ENCODE peak calls at places on chromosomes 13 and 19, in six cellular contexts. J, R, C, A, P and Q are unnamed samples.

GRCh38 chr13:84405286-84405685 is 523.0 kb upstream of the SLITRK1 start:
- DNase-seq in J (no peak), R (no peak), C (no peak), A (no peak), P (no peak), Q (no peak)

GRCh38 chr19:4523306-4524110 is 5.2 kb upstream of the PLIN4 start:
- DNase-seq in J (peak; percentile 79), R (peak; percentile 29), C (peak; percentile 51), A (no peak), P (no peak), Q (peak; percentile 39)

GRCh38 chr13:107553838-107554237 is 661.5 kb downstream of the LIG4 start:
- DNase-seq in J (no peak), R (no peak), C (no peak), A (no peak), P (no peak), Q (no peak)

GRCh38 chr19:6551607-6552450 is 21.0 kb downstream of the TNFSF9 start:
- DNase-seq in J (peak; percentile 74), R (no peak), C (peak; percentile 45), A (no peak), P (no peak), Q (peak; percentile 27)

GRCh38 chr13:105878119-105878518 is 657.3 kb downstream of the EFNB2 start:
- DNase-seq in J (no peak), R (no peak), C (no peak), A (no peak), P (no peak), Q (no peak)

GRCh38 chr13:106418556-106418955 is 116.9 kb downstream of the EFNB2 start:
- DNase-seq in J (no peak), R (no peak), C (no peak), A (no peak), P (no peak), Q (no peak)

GRCh38 chr13:73913043-73913740 is 221.0 kb downstream of the KLF12 start:
- DNase-seq in J (no peak), R (no peak), C (no peak), A (no peak), P (no peak), Q (no peak)

GRCh38 chr13:20127563-20128458 is 33.0 kb downstream of the GJA3 start:
- DNase-seq in J (no peak), R (no peak), C (peak; percentile 53), A (no peak), P (no peak), Q (no peak)

GRCh38 chr13:77000475-77000874 is 8.6 kb downstream of the CLN5 start:
- DNase-seq in J (no peak), R (no peak), C (no peak), A (no peak), P (no peak), Q (no peak)

GRCh38 chr13:106340249-106340648 is 195.2 kb downstream of the EFNB2 start:
- DNase-seq in J (no peak), R (no peak), C (no peak), A (no peak), P (no peak), Q (no peak)

GRCh38 chr19:34362679-34363069 is 2.3 kb upstream of the GPI start:
- DNase-seq in J (no peak), R (no peak), C (no peak), A (no peak), P (no peak), Q (no peak)

GRCh38 chr13:94325660-94326059 is 153.8 kb downstream of the DCT start:
- DNase-seq in J (no peak), R (no peak), C (no peak), A (no peak), P (no peak), Q (no peak)

GRCh38 chr13:108987488-108987887 is 358.1 kb downstream of the MYO16 start:
- DNase-seq in J (no peak), R (no peak), C (no peak), A (no peak), P (no peak), Q (no peak)

GRCh38 chr13:36310417-36311108 is 12.9 kb upstream of the CCDC169 start:
- DNase-seq in J (peak; percentile 14), R (no peak), C (no peak), A (no peak), P (no peak), Q (no peak)

GRCh38 chr19:45900661-45901431 is 1.6 kb downstream of the MYPOP start:
- DNase-seq in J (peak; percentile 56), R (no peak), C (no peak), A (no peak), P (no peak), Q (no peak)

GRCh38 chr13:76512676-76513277 is 373.4 kb downstream of the KCTD12 start:
- DNase-seq in J (no peak), R (no peak), C (no peak), A (no peak), P (no peak), Q (no peak)

GRCh38 chr13:53783466-53783865 is 754.9 kb downstream of the OLFM4 start:
- DNase-seq in J (no peak), R (no peak), C (no peak), A (no peak), P (no peak), Q (no peak)

GRCh38 chr19:33823341-33823740 is 26.7 kb downstream of the KCTD15 start:
- DNase-seq in J (no peak), R (no peak), C (no peak), A (no peak), P (no peak), Q (no peak)

GRCh38 chr19:55305491-55305890 is 19.6 kb downstream of the TMEM150B start:
- DNase-seq in J (peak; percentile 72), R (no peak), C (no peak), A (no peak), P (no peak), Q (no peak)

GRCh38 chr13:99308481-99309087 is 1.4 kb upstream of the GPR183 start:
- DNase-seq in J (no peak), R (no peak), C (no peak), A (no peak), P (no peak), Q (no peak)

GRCh38 chr13:106534844-106535551 is 464 bp downstream of the EFNB2 start:
- DNase-seq in J (no peak), R (no peak), C (no peak), A (no peak), P (no peak), Q (no peak)

GRCh38 chr13:106034201-106034600 is 501.3 kb downstream of the EFNB2 start:
- DNase-seq in J (no peak), R (no peak), C (no peak), A (no peak), P (no peak), Q (no peak)

GRCh38 chr13:58085819-58086218 is 454.3 kb downstream of the PCDH17 start:
- DNase-seq in J (no peak), R (no peak), C (no peak), A (no peak), P (no peak), Q (no peak)

GRCh38 chr19:9622531-9622930 is 1.5 kb upstream of the ZNF561 start:
- DNase-seq in J (no peak), R (no peak), C (no peak), A (no peak), P (no peak), Q (no peak)

GRCh38 chr19:45876411-45877197 is 9.3 kb downstream of the IRF2BP1 start:
- DNase-seq in J (peak; percentile 75), R (no peak), C (peak; percentile 77), A (no peak), P (no peak), Q (no peak)

GRCh38 chr19:57888494-57889231 is at the start of gene ZNF814:
- DNase-seq in J (peak; percentile 27), R (no peak), C (no peak), A (peak; percentile 55), P (peak; percentile 85), Q (peak; percentile 87)

GRCh38 chr19:51739466-51740213 is 12.0 kb downstream of the FPR1 start:
- DNase-seq in J (no peak), R (no peak), C (no peak), A (no peak), P (no peak), Q (no peak)

GRCh38 chr19:7722231-7722651 is 9.7 kb downstream of the CLEC4G start:
- DNase-seq in J (no peak), R (no peak), C (no peak), A (peak; percentile 70), P (no peak), Q (no peak)

GRCh38 chr13:52159159-52159982 is at the start of gene NEK3:
- DNase-seq in J (peak; percentile 65), R (peak; percentile 47), C (peak; percentile 59), A (no peak), P (peak; percentile 23), Q (peak; percentile 44)

GRCh38 chr13:50916701-50917184 is 7.2 kb downstream of the RNASEH2B start:
- DNase-seq in J (no peak), R (no peak), C (no peak), A (no peak), P (no peak), Q (no peak)

GRCh38 chr19:16258440-16258903 is 60.8 kb downstream of the AP1M1 start:
- DNase-seq in J (peak; percentile 93), R (no peak), C (no peak), A (no peak), P (no peak), Q (no peak)

GRCh38 chr19:41175825-41176734 is 16.9 kb upstream of the CYP2S1 start:
- DNase-seq in J (no peak), R (peak; percentile 92), C (peak; percentile 96), A (no peak), P (peak; percentile 75), Q (peak; percentile 88)
- TF ChIP-seq YY1 in J (no peak), R (no peak), C (no peak), A (no peak), P (no peak), Q (no peak)

DNA sequence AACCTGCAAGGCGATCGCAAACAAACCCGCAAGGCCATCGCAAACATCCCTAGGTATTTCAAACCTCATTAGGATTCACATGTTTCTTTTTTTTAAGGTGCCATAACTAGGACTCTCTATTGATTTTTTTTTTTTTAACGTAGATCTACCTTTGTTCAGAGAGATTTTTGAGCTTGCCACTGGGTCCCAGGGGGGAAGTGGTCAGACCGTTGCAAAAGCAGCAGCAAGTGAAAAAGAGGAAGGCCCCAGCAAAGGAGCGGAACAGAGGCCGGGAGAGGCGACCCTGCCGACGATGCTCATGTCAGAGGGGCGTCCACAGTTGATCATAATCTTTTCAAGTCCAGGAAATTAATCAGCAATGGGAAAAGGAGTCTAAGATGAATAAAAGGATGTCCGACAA is 32.7 kb upstream of the FLT1 start:
- DNase-seq in J (no peak), R (no peak), C (no peak), A (no peak), P (no peak), Q (no peak)
- TF ChIP-seq ZNF274 in J (no peak), R (no peak), C (no peak), A (no peak), P (no peak), Q (no peak)

GRCh38 chr13:29538625-29538976 is 56.9 kb downstream of the SLC7A1 start:
- DNase-seq in J (no peak), R (no peak), C (no peak), A (no peak), P (no peak), Q (no peak)
- H3K9ac ChIP-seq in J (no peak overlapping the region), R (no peak overlapping the region), C (no peak overlapping the region), A (no peak overlapping the region), P (no peak overlapping the region), Q (no peak overlapping the region)

DNA sequence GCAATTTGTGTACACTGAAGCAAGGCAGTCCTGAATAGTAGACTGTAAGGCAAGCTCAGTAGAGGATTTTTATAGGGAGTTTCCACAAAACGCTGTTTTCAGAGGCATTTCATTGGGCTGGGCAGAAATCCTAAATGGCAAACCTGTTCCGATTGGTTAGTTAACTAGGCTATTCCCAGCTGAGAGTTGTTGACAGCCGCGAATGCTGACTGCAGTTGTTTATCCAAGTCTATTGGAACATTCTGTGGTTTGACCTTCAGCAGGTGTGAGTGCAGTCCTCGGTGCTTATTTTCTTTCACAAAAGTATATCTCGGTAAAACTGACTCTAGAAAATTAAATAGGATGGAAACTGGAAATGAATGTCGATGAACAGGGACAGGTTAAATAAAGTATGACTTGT is 45.4 kb downstream of the TPT1 start:
- DNase-seq in J (no peak), R (no peak), C (no peak), A (no peak), P (no peak), Q (no peak)
- TF ChIP-seq YY1 in J (no peak), R (no peak), C (no peak), A (no peak), P (no peak), Q (no peak)